ENCODE peak calls at places on chromosomes 16 and 17, in seven cellular contexts. C is skeletal muscle cell; F is cardiac muscle cell; E is cardiac fibroblast; O is CD8-positive, alpha-beta memory T cell; V is colonic mucosa; P is A673. X is an unnamed sample.

GRCh38 chr17:17358866-17359265 is 55.7 kb downstream of the NT5M start:
- DNase-seq in C (no peak), O (no peak), P (no peak), V (no peak), F (peak), E (no peak), X (no peak)

GRCh38 chr17:8572767-8573166 is 57.8 kb downstream of the MYH10 start:
- DNase-seq in C (no peak), E (peak), O (no peak), P (no peak), F (peak), V (no peak), X (no peak)

GRCh38 chr16:1438229-1439057 is 5.9 kb downstream of the CCDC154 start:
- DNase-seq in E (no peak), P (no peak), V (no peak), O (no peak), F (no peak), C (no peak), X (no peak)

GRCh38 chr17:67125417-67125816 is 81.1 kb downstream of the CACNG1 start:
- DNase-seq in F (peak), O (no peak), V (no peak), E (no peak), C (no peak), P (peak), X (no peak)

GRCh38 chr17:4329838-4330237 is 36.6 kb downstream of the UBE2G1 start:
- DNase-seq in V (no peak), P (peak), F (peak), C (peak), O (no peak), E (peak), X (no peak)

GRCh38 chr17:62968445-62968923 is 2.4 kb downstream of the TANC2 start:
- DNase-seq in E (peak), O (peak), C (peak), P (peak), F (peak), V (peak), X (no peak)

GRCh38 chr17:3886776-3887175 is 6.1 kb downstream of the CAMKK1 start:
- DNase-seq in P (no peak), F (no peak), E (no peak), C (no peak), O (no peak), V (peak), X (peak)

GRCh38 chr16:15032547-15033308 is 23.1 kb downstream of the NTAN1 start:
- DNase-seq in E (peak), O (no peak), C (no peak), V (no peak), F (peak), P (peak), X (no peak)

GRCh38 chr16:73125860-73126259 is 77.9 kb upstream of the ZFHX3 start:
- DNase-seq in C (peak), V (no peak), E (peak), O (no peak), P (peak), F (peak), X (no peak)

GRCh38 chr16:57507414-57508083 is 21.3 kb upstream of the DOK4 start:
- DNase-seq in E (no peak), O (no peak), C (no peak), V (no peak), P (no peak), F (no peak), X (no peak)

GRCh38 chr16:57591870-57592485 is 36.5 kb upstream of the ADGRG1 start:
- DNase-seq in E (no peak), C (no peak), F (no peak), O (no peak), P (no peak), V (no peak), X (no peak)

GRCh38 chr16:67235816-67236547 is 9.1 kb downstream of the TMEM208 start:
- DNase-seq in P (peak), F (no peak), O (peak), V (no peak), E (no peak), C (no peak), X (no peak)

DNA sequence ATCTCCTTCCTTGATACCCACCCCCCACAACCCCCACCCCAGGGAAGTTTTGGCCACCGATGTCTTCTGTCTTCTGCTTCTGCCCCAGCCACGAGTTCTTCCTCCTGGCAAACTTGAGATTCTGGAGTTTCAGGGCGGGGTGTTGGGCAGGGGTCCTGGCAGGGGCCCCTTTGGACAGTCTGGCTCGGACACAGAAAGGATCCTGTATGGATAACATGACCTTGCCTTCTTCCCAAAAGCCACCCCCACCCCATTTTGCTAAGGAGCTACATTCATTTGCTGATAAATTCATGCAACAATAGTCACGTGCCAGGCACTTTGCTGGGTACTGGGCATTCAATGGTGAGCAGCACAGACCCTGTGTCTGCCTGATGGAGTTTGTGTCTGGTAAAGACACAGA is 5.9 kb upstream of the COL1A1 start:
- DNase-seq in F (no peak), C (no peak), O (no peak), P (no peak), E (no peak), V (no peak), X (no peak)
- H3K4me3 ChIP-seq in F (no peak), C (no peak), O (no peak), P (no peak), E (no peak), V (no peak), X (no peak)

DNA sequence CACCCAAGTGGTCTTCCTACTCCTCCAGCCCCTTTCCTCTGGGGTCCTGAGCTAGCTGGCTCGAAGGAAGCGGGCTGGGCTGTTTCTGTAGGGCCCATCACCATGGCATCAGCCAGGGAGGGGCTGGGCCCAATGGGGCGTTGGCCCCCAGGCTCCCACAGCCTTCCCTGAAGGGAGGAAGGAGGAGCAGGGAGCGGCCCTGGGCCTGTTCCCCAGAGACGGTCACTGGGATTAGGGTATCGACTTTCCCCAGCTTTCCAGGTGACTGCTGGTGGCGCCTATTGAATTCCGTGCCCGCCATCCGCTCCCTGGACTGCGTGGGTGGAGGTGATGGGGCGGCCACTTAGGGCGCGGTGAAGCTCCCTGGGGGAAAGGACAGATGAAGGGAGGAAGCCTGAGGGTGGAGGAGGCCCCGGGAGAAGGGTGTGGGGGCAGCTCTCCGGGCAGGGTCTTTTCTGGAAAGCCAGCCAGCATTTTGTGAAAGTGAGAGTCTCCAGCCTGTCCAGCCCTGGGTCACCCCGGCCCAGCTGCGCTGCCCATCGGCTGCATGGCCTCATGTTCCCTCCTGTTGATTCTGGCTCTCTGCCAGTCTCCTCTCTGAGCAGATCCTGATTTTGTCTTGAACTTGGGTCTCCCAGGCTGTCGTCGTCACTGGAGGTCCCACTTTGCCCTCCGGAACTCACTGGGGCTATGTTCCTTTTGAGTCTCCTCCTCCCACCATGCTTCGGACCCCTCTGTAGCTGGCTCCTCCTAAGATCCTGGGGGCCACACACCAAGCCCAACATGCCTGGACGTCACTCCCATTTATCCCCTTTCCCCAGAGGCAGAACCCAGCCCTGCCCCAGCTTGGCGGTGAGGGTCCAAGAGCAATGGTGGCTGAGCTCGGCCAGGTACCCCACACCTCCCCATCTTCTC is 9.8 kb downstream of the NHERF1 start:
- DNase-seq in C (no peak), E (peak), P (no peak), V (no peak), O (no peak), F (peak), X (no peak)
- H3K4me3 ChIP-seq in C (no peak), E (no peak), P (no peak), V (no peak), O (peak), F (no peak), X (no peak)

DNA sequence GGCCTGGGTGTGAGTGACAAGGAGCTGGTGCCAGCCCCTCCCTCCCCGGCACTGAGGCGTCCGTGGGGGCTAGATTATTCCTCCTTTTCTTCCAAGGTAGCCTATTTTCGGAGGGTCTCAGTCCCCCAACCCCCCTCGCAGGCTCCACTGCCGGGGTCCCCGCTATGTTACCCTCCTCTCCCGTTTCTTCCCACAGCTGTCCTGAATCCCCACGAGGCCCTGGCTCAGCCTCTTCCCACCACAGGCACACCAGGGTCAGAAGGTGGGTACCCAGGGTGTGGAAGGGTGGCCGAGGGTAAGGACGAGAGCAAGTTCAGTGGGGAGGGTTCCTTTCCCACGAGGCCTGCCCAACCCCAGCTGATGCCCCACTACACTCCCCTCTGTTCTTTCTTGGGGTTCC is 611 bp downstream of the RAMP2 start:
- DNase-seq in P (no peak), C (no peak), V (no peak), O (no peak), F (no peak), E (no peak), X (no peak)
- H3K4me3 ChIP-seq in P (peak), C (peak), V (peak), O (no peak), F (no peak), E (peak), X (peak)

DNA sequence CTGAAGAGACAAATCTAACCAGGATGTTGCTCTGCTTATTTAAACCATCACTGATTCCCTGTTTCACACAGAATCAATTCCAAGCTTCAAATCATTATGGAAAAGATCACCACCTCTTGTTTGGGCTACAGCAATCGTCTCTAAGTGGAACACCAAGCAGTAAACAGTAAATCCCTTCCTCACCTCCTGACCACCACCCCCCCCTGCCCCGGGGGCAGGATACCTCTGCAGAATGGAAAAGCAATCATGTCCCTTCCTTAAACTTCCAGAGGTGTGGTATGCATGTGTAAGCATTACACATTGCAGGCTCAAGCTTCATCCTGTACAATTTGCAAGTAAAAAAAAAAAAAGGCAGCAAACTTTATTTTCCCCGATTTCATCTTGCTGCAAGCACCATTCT is 373.8 kb downstream of the NPIPA8 start:
- DNase-seq in P (no peak), O (no peak), V (no peak), C (no peak), E (no peak), F (no peak), X (no peak)
- H3K4me3 ChIP-seq in P (no peak), O (no peak), V (no peak), C (no peak), E (no peak), F (no peak), X (no peak)